ENCODE peak calls at places on chromosomes 2 and 18, in eight cellular contexts. One of them, this sample, is unnamed.
A peak's percentile ranks its signal among the peaks of the same experiment; 100 is the strongest.

GRCh38 chr2:66489433-66489832 is 54.5 kb downstream of the MEIS1 start:
- DNase-seq in GM12865: no peak
- DNase-seq in endodermal cell: no peak
- DNase-seq in dorsolateral prefrontal cortex: no peak
- DNase-seq in bronchial epithelial cell: no peak
- DNase-seq in epithelial cell of esophagus: no peak
- DNase-seq in left ventricle myocardium inferior: no peak
- DNase-seq in choroid plexus epithelial cell: no peak
- DNase-seq in this sample: no peak

GRCh38 chr2:158125756-158126498 is 24.3 kb downstream of the UPP2 start:
- DNase-seq in bronchial epithelial cell: peak; percentile 48
- DNase-seq in left ventricle myocardium inferior: no peak
- DNase-seq in epithelial cell of esophagus: peak; percentile 20
- DNase-seq in choroid plexus epithelial cell: no peak
- DNase-seq in GM12865: no peak
- DNase-seq in dorsolateral prefrontal cortex: no peak
- DNase-seq in endodermal cell: no peak
- DNase-seq in this sample: no peak

GRCh38 chr2:69643602-69644505 is at the start of gene AAK1:
- DNase-seq in epithelial cell of esophagus: peak; percentile 88
- DNase-seq in dorsolateral prefrontal cortex: peak; percentile 86
- DNase-seq in bronchial epithelial cell: peak; percentile 74
- DNase-seq in choroid plexus epithelial cell: peak; percentile 90
- DNase-seq in endodermal cell: peak; percentile 94
- DNase-seq in GM12865: peak; percentile 95
- DNase-seq in left ventricle myocardium inferior: peak; percentile 93
- DNase-seq in this sample: peak; percentile 91

GRCh38 chr2:18299423-18300212 is 260.8 kb downstream of the RDH14 start:
- DNase-seq in GM12865: no peak
- DNase-seq in left ventricle myocardium inferior: no peak
- DNase-seq in epithelial cell of esophagus: peak; percentile 93
- DNase-seq in choroid plexus epithelial cell: peak; percentile 91
- DNase-seq in endodermal cell: peak; percentile 65
- DNase-seq in bronchial epithelial cell: peak; percentile 98
- DNase-seq in dorsolateral prefrontal cortex: no peak
- DNase-seq in this sample: peak; percentile 84

GRCh38 chr18:53380063-53380639 is 844.3 kb downstream of the MBD2 start:
- DNase-seq in epithelial cell of esophagus: peak; percentile 52
- DNase-seq in left ventricle myocardium inferior: no peak
- DNase-seq in bronchial epithelial cell: peak; percentile 50
- DNase-seq in endodermal cell: peak; percentile 51
- DNase-seq in dorsolateral prefrontal cortex: no peak
- DNase-seq in GM12865: peak; percentile 60
- DNase-seq in choroid plexus epithelial cell: peak; percentile 66
- DNase-seq in this sample: peak; percentile 64

GRCh38 chr18:37537868-37538525 is 27.6 kb downstream of the CELF4 start:
- DNase-seq in choroid plexus epithelial cell: peak; percentile 72
- DNase-seq in endodermal cell: peak; percentile 97
- DNase-seq in GM12865: peak; percentile 71
- DNase-seq in left ventricle myocardium inferior: peak; percentile 72
- DNase-seq in dorsolateral prefrontal cortex: peak; percentile 71
- DNase-seq in epithelial cell of esophagus: peak; percentile 67
- DNase-seq in bronchial epithelial cell: peak; percentile 35
- DNase-seq in this sample: peak; percentile 46

GRCh38 chr2:234363011-234363487 is 133.8 kb downstream of the ARL4C start:
- DNase-seq in left ventricle myocardium inferior: no peak
- DNase-seq in dorsolateral prefrontal cortex: no peak
- DNase-seq in choroid plexus epithelial cell: peak; percentile 37
- DNase-seq in GM12865: no peak
- DNase-seq in endodermal cell: peak; percentile 95
- DNase-seq in bronchial epithelial cell: peak; percentile 12
- DNase-seq in epithelial cell of esophagus: no peak
- DNase-seq in this sample: peak; percentile 89

GRCh38 chr18:10566390-10566789 is 40.6 kb downstream of the NAPG start:
- DNase-seq in left ventricle myocardium inferior: no peak
- DNase-seq in choroid plexus epithelial cell: no peak
- DNase-seq in dorsolateral prefrontal cortex: no peak
- DNase-seq in endodermal cell: no peak
- DNase-seq in bronchial epithelial cell: peak; percentile 68
- DNase-seq in epithelial cell of esophagus: no peak
- DNase-seq in GM12865: no peak
- DNase-seq in this sample: no peak

GRCh38 chr2:126748188-126748760 is 92.3 kb downstream of the GYPC start:
- DNase-seq in left ventricle myocardium inferior: no peak
- DNase-seq in choroid plexus epithelial cell: no peak
- DNase-seq in GM12865: peak; percentile 25
- DNase-seq in dorsolateral prefrontal cortex: no peak
- DNase-seq in bronchial epithelial cell: no peak
- DNase-seq in endodermal cell: no peak
- DNase-seq in epithelial cell of esophagus: no peak
- DNase-seq in this sample: no peak

GRCh38 chr18:58852629-58853028 is 12.0 kb upstream of the ZNF532 start:
- DNase-seq in choroid plexus epithelial cell: no peak
- DNase-seq in epithelial cell of esophagus: no peak
- DNase-seq in GM12865: no peak
- DNase-seq in left ventricle myocardium inferior: no peak
- DNase-seq in endodermal cell: no peak
- DNase-seq in dorsolateral prefrontal cortex: no peak
- DNase-seq in bronchial epithelial cell: no peak
- DNase-seq in this sample: no peak

GRCh38 chr18:54616220-54616848 is 25.3 kb downstream of the DYNAP start:
- DNase-seq in endodermal cell: peak; percentile 52
- DNase-seq in bronchial epithelial cell: peak; percentile 52
- DNase-seq in dorsolateral prefrontal cortex: no peak
- DNase-seq in choroid plexus epithelial cell: no peak
- DNase-seq in epithelial cell of esophagus: peak; percentile 19
- DNase-seq in GM12865: peak; percentile 34
- DNase-seq in left ventricle myocardium inferior: no peak
- DNase-seq in this sample: no peak

GRCh38 chr2:238224636-238225035 is 15.2 kb downstream of the HES6 start:
- DNase-seq in choroid plexus epithelial cell: no peak
- DNase-seq in bronchial epithelial cell: no peak
- DNase-seq in epithelial cell of esophagus: no peak
- DNase-seq in left ventricle myocardium inferior: no peak
- DNase-seq in endodermal cell: no peak
- DNase-seq in dorsolateral prefrontal cortex: no peak
- DNase-seq in GM12865: no peak
- DNase-seq in this sample: no peak
- TF ChIP-seq CTCF in choroid plexus epithelial cell: no peak
- TF ChIP-seq CTCF in bronchial epithelial cell: no peak
- TF ChIP-seq CTCF in epithelial cell of esophagus: no peak
- TF ChIP-seq CTCF in left ventricle myocardium inferior: no peak
- TF ChIP-seq CTCF in endodermal cell: no peak
- TF ChIP-seq CTCF in dorsolateral prefrontal cortex: no peak
- TF ChIP-seq CTCF in GM12865: no peak
- TF ChIP-seq CTCF in this sample: no peak

GRCh38 chr18:74498712-74499629 is 2.8 kb downstream of the CNDP2 start:
- DNase-seq in epithelial cell of esophagus: peak; percentile 50
- DNase-seq in endodermal cell: no peak
- DNase-seq in dorsolateral prefrontal cortex: no peak
- DNase-seq in choroid plexus epithelial cell: peak; percentile 16
- DNase-seq in left ventricle myocardium inferior: no peak
- DNase-seq in GM12865: peak; percentile 89
- DNase-seq in bronchial epithelial cell: peak; percentile 39
- DNase-seq in this sample: no peak
- H3K4me3 ChIP-seq in epithelial cell of esophagus: peak overlapping the region; percentile 53
- H3K4me3 ChIP-seq in endodermal cell: peak overlapping the region; percentile 61
- H3K4me3 ChIP-seq in dorsolateral prefrontal cortex: peak overlapping the region; percentile 57
- H3K4me3 ChIP-seq in choroid plexus epithelial cell: no peak overlapping the region
- H3K4me3 ChIP-seq in left ventricle myocardium inferior: peak overlapping the region; percentile 44
- H3K4me3 ChIP-seq in GM12865: peak overlapping the region; percentile 77
- H3K4me3 ChIP-seq in bronchial epithelial cell: peak overlapping the region; percentile 35
- H3K4me3 ChIP-seq in this sample: no peak overlapping the region

GRCh38 chr2:197042613-197043248 is 116.2 kb upstream of the PGAP1 start:
- DNase-seq in endodermal cell: no peak
- DNase-seq in GM12865: peak; percentile 55
- DNase-seq in epithelial cell of esophagus: no peak
- DNase-seq in dorsolateral prefrontal cortex: no peak
- DNase-seq in left ventricle myocardium inferior: no peak
- DNase-seq in choroid plexus epithelial cell: no peak
- DNase-seq in bronchial epithelial cell: no peak
- DNase-seq in this sample: no peak

GRCh38 chr2:197034292-197034691 is 107.8 kb upstream of the PGAP1 start:
- DNase-seq in dorsolateral prefrontal cortex: no peak
- DNase-seq in left ventricle myocardium inferior: no peak
- DNase-seq in epithelial cell of esophagus: no peak
- DNase-seq in bronchial epithelial cell: no peak
- DNase-seq in endodermal cell: no peak
- DNase-seq in GM12865: no peak
- DNase-seq in choroid plexus epithelial cell: no peak
- DNase-seq in this sample: no peak

GRCh38 chr2:197034969-197035368 is 108.5 kb upstream of the PGAP1 start:
- DNase-seq in GM12865: no peak
- DNase-seq in left ventricle myocardium inferior: no peak
- DNase-seq in epithelial cell of esophagus: no peak
- DNase-seq in bronchial epithelial cell: no peak
- DNase-seq in dorsolateral prefrontal cortex: no peak
- DNase-seq in choroid plexus epithelial cell: no peak
- DNase-seq in endodermal cell: no peak
- DNase-seq in this sample: no peak

GRCh38 chr2:197033222-197033621 is 106.7 kb upstream of the PGAP1 start:
- DNase-seq in choroid plexus epithelial cell: no peak
- DNase-seq in endodermal cell: no peak
- DNase-seq in dorsolateral prefrontal cortex: no peak
- DNase-seq in epithelial cell of esophagus: no peak
- DNase-seq in bronchial epithelial cell: no peak
- DNase-seq in GM12865: no peak
- DNase-seq in left ventricle myocardium inferior: no peak
- DNase-seq in this sample: no peak

DNA sequence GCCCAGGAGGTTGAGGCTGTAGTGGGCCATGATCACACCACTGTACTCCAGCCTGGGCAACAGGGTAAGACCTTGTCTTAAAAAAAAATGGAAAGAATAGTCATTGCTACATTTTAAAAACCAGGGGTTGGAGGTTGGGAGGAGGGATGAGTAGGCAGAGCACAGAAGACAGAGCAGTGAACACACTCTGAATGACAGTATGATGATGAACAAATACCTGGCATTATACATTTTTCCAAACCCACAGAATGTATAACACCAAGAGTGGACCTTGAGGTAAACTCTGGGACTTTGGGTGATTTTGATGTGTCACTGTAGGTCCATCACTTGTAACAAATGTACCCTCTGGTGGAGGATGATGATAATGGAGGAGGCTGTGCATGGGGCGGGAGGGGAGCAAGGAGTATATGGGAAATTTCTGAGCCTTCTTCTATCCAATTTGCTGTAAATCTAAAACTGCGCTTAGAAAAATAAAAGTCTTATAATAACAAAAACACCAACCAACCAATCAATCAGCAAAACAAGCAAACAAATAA is 111.4 kb upstream of the PGAP1 start:
- DNase-seq in endodermal cell: no peak
- DNase-seq in choroid plexus epithelial cell: peak; percentile 7
- DNase-seq in left ventricle myocardium inferior: no peak
- DNase-seq in GM12865: no peak
- DNase-seq in dorsolateral prefrontal cortex: no peak
- DNase-seq in bronchial epithelial cell: no peak
- DNase-seq in epithelial cell of esophagus: peak; percentile 13
- DNase-seq in this sample: no peak
- TF ChIP-seq CTCF in endodermal cell: peak; percentile 60
- TF ChIP-seq CTCF in choroid plexus epithelial cell: no peak
- TF ChIP-seq CTCF in left ventricle myocardium inferior: no peak
- TF ChIP-seq CTCF in GM12865: no peak
- TF ChIP-seq CTCF in dorsolateral prefrontal cortex: no peak
- TF ChIP-seq CTCF in bronchial epithelial cell: no peak
- TF ChIP-seq CTCF in epithelial cell of esophagus: no peak
- TF ChIP-seq CTCF in this sample: no peak

DNA sequence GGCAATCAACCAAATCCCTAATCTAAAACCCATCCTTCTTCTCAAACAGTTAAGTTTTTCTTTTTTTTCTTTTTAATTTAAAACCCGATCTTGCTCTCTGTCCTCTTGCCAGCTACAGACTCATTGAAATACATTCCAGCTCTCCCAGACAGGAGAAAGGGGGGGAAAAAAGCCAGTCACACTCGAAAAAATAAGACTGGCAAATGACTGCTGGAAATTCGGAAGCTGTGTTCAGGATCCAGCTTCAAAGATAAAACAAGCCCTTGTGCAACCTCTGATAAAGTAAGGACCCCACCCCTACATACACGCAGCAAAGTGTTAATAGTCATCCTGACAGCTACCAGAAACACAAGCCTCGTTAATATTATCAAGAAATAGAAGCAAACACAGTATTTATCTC is 1.2 kb downstream of the LRRTM4 start:
- DNase-seq in GM12865: no peak
- DNase-seq in left ventricle myocardium inferior: no peak
- DNase-seq in epithelial cell of esophagus: no peak
- DNase-seq in endodermal cell: no peak
- DNase-seq in choroid plexus epithelial cell: no peak
- DNase-seq in bronchial epithelial cell: no peak
- DNase-seq in dorsolateral prefrontal cortex: no peak
- DNase-seq in this sample: peak; percentile 17
- H3K4me3 ChIP-seq in GM12865: no peak overlapping the region
- H3K4me3 ChIP-seq in left ventricle myocardium inferior: peak overlapping the region; percentile 42
- H3K4me3 ChIP-seq in epithelial cell of esophagus: no peak overlapping the region
- H3K4me3 ChIP-seq in endodermal cell: peak overlapping the region; percentile 38
- H3K4me3 ChIP-seq in choroid plexus epithelial cell: no peak overlapping the region
- H3K4me3 ChIP-seq in bronchial epithelial cell: no peak overlapping the region
- H3K4me3 ChIP-seq in dorsolateral prefrontal cortex: peak overlapping the region; percentile 69
- H3K4me3 ChIP-seq in this sample: no peak overlapping the region

GRCh38 chr2:79327460-79327859 is 167.9 kb upstream of the REG3A start:
- DNase-seq in bronchial epithelial cell: no peak
- DNase-seq in left ventricle myocardium inferior: no peak
- DNase-seq in choroid plexus epithelial cell: no peak
- DNase-seq in dorsolateral prefrontal cortex: no peak
- DNase-seq in epithelial cell of esophagus: no peak
- DNase-seq in endodermal cell: no peak
- DNase-seq in GM12865: no peak
- DNase-seq in this sample: no peak
- TF ChIP-seq CTCF in bronchial epithelial cell: no peak
- TF ChIP-seq CTCF in left ventricle myocardium inferior: no peak
- TF ChIP-seq CTCF in choroid plexus epithelial cell: no peak
- TF ChIP-seq CTCF in dorsolateral prefrontal cortex: no peak
- TF ChIP-seq CTCF in epithelial cell of esophagus: no peak
- TF ChIP-seq CTCF in endodermal cell: peak; percentile 61
- TF ChIP-seq CTCF in GM12865: no peak
- TF ChIP-seq CTCF in this sample: no peak

GRCh38 chr18:80107396-80107795 is 1.7 kb upstream of the ADNP2 start:
- DNase-seq in GM12865: no peak
- DNase-seq in bronchial epithelial cell: no peak
- DNase-seq in left ventricle myocardium inferior: no peak
- DNase-seq in choroid plexus epithelial cell: no peak
- DNase-seq in dorsolateral prefrontal cortex: no peak
- DNase-seq in endodermal cell: no peak
- DNase-seq in epithelial cell of esophagus: no peak
- DNase-seq in this sample: no peak
- H3K4me3 ChIP-seq in GM12865: no peak overlapping the region
- H3K4me3 ChIP-seq in bronchial epithelial cell: no peak overlapping the region
- H3K4me3 ChIP-seq in left ventricle myocardium inferior: no peak overlapping the region
- H3K4me3 ChIP-seq in choroid plexus epithelial cell: no peak overlapping the region
- H3K4me3 ChIP-seq in dorsolateral prefrontal cortex: no peak overlapping the region
- H3K4me3 ChIP-seq in endodermal cell: no peak overlapping the region
- H3K4me3 ChIP-seq in epithelial cell of esophagus: no peak overlapping the region
- H3K4me3 ChIP-seq in this sample: no peak overlapping the region

DNA sequence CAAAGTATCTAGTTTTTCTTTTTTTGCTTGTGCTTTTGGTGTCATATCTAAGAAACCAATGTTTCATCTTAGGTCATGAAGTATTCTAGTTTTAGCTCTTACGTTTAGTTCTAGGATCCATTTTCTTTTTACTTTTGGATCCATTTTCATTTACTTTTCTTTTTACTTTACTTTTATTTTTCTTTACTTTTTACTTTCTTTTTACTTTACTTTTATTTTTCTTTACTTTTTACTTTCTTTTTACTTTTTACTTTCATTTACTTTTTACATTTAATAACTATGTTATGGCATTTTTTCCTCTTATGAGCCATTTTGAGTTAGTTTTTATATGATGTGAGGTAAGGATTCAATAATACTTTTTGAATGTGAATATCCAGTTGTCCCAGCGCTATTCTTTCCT is 213.4 kb downstream of the ZFP36L2 start:
- DNase-seq in choroid plexus epithelial cell: no peak
- DNase-seq in GM12865: no peak
- DNase-seq in bronchial epithelial cell: no peak
- DNase-seq in endodermal cell: no peak
- DNase-seq in left ventricle myocardium inferior: no peak
- DNase-seq in dorsolateral prefrontal cortex: no peak
- DNase-seq in epithelial cell of esophagus: no peak
- DNase-seq in this sample: no peak
- TF ChIP-seq CTCF in choroid plexus epithelial cell: no peak
- TF ChIP-seq CTCF in GM12865: no peak
- TF ChIP-seq CTCF in bronchial epithelial cell: no peak
- TF ChIP-seq CTCF in endodermal cell: no peak
- TF ChIP-seq CTCF in left ventricle myocardium inferior: no peak
- TF ChIP-seq CTCF in dorsolateral prefrontal cortex: no peak
- TF ChIP-seq CTCF in epithelial cell of esophagus: no peak
- TF ChIP-seq CTCF in this sample: no peak

This sample was measured in astrocyte of the spinal cord.